ENCODE peak calls at places on chromosomes 1 and 21, in five cellular contexts. N is fibroblast of mammary gland, D is breast epithelium, S is psoas muscle, F is Peyer's patch. V is an unnamed sample.

GRCh38 chr1:113542221-113542701 is 151.9 kb downstream of the MAGI3 start:
- DNase-seq in N (peak), D (no peak), S (no peak), F (no peak), V (no peak)

GRCh38 chr21:35323947-35324346 is 274.8 kb upstream of the RUNX1 start:
- DNase-seq in N (peak), D (no peak), S (no peak), F (no peak), V (peak)

GRCh38 chr1:56375184-56375837 is 204.1 kb downstream of the PLPP3 start:
- DNase-seq in N (peak), D (no peak), S (no peak), F (no peak), V (no peak)

GRCh38 chr1:221203224-221204054 is 324.2 kb downstream of the HLX start:
- DNase-seq in N (peak), D (peak), S (peak), F (peak), V (peak)

GRCh38 chr1:23908453-23909341 is 4.5 kb downstream of the CNR2 start:
- DNase-seq in N (no peak), D (no peak), S (no peak), F (peak), V (no peak)

GRCh38 chr1:61352845-61353435 is 270.6 kb downstream of the NFIA start:
- DNase-seq in N (no peak), D (no peak), S (no peak), F (no peak), V (no peak)

GRCh38 chr21:25956993-25957714 is 213.4 kb downstream of the APP start:
- DNase-seq in N (peak), D (no peak), S (no peak), F (no peak), V (no peak)

GRCh38 chr1:149915429-149916192 is 2.0 kb downstream of the SV2A start:
- DNase-seq in N (no peak), D (no peak), S (no peak), F (no peak), V (no peak)

GRCh38 chr1:78728359-78728758 is 78.7 kb downstream of the IFI44 start:
- DNase-seq in N (no peak), D (no peak), S (no peak), F (no peak), V (no peak)

GRCh38 chr1:238205045-238205662 is 314.4 kb upstream of the ZP4 start:
- DNase-seq in N (no peak), D (no peak), S (no peak), F (no peak), V (no peak)

GRCh38 chr21:45420623-45421041 is 15.7 kb downstream of the COL18A1 start:
- DNase-seq in N (no peak), D (no peak), S (peak), F (no peak), V (no peak)

GRCh38 chr1:7013833-7014639 is 228.8 kb downstream of the CAMTA1 start:
- DNase-seq in N (no peak), D (no peak), S (peak), F (no peak), V (no peak)

GRCh38 chr1:10900265-10900651 is 103.8 kb upstream of the CASZ1 start:
- DNase-seq in N (no peak), D (peak), S (peak), F (no peak), V (no peak)

GRCh38 chr1:111199329-111199728 is 1.1 kb downstream of the DENND2D start:
- DNase-seq in N (no peak), D (no peak), S (no peak), F (no peak), V (no peak)

GRCh38 chr1:150621497-150622113 is 7.8 kb downstream of the ENSA start:
- DNase-seq in N (peak), D (no peak), S (peak), F (peak), V (peak)

GRCh38 chr1:214037468-214037867 is 49.7 kb downstream of the PROX1 start:
- DNase-seq in N (no peak), D (no peak), S (no peak), F (no peak), V (no peak)

GRCh38 chr1:152683846-152684245 is 2.1 kb upstream of the LCE2B start:
- DNase-seq in N (peak), D (no peak), S (no peak), F (no peak), V (no peak)

GRCh38 chr1:42153598-42153995 is 387 bp downstream of the GUCA2B start:
- DNase-seq in N (no peak), D (no peak), S (no peak), F (no peak), V (no peak)

GRCh38 chr1:231420299-231420958 is 1.7 kb downstream of the EGLN1 start:
- DNase-seq in N (peak), D (no peak), S (no peak), F (no peak), V (no peak)

GRCh38 chr1:160519542-160520435 is 3.3 kb downstream of the SLAMF6 start:
- DNase-seq in N (no peak), D (no peak), S (no peak), F (peak), V (no peak)
- TF ChIP-seq CTCF in N (no peak), D (no peak), S (no peak), F (peak), V (no peak)

GRCh38 chr1:190453550-190453949 is 24.1 kb downstream of the BRINP3 start:
- DNase-seq in N (no peak), D (no peak), S (no peak), F (no peak), V (no peak)
- TF ChIP-seq CTCF in N (no peak), D (no peak), S (no peak), F (peak), V (no peak)

GRCh38 chr21:39021475-39021832 is 161.8 kb downstream of the PSMG1 start:
- DNase-seq in N (no peak), D (no peak), S (no peak), F (no peak), V (no peak)

GRCh38 chr21:39025198-39025597 is 158.1 kb downstream of the PSMG1 start:
- DNase-seq in N (no peak), D (no peak), S (no peak), F (no peak), V (no peak)

GRCh38 chr21:39024538-39024937 is 158.7 kb downstream of the PSMG1 start:
- DNase-seq in N (no peak), D (no peak), S (no peak), F (no peak), V (no peak)

GRCh38 chr21:39022035-39022900 is 161.0 kb downstream of the PSMG1 start:
- DNase-seq in N (no peak), D (no peak), S (no peak), F (no peak), V (peak)

DNA sequence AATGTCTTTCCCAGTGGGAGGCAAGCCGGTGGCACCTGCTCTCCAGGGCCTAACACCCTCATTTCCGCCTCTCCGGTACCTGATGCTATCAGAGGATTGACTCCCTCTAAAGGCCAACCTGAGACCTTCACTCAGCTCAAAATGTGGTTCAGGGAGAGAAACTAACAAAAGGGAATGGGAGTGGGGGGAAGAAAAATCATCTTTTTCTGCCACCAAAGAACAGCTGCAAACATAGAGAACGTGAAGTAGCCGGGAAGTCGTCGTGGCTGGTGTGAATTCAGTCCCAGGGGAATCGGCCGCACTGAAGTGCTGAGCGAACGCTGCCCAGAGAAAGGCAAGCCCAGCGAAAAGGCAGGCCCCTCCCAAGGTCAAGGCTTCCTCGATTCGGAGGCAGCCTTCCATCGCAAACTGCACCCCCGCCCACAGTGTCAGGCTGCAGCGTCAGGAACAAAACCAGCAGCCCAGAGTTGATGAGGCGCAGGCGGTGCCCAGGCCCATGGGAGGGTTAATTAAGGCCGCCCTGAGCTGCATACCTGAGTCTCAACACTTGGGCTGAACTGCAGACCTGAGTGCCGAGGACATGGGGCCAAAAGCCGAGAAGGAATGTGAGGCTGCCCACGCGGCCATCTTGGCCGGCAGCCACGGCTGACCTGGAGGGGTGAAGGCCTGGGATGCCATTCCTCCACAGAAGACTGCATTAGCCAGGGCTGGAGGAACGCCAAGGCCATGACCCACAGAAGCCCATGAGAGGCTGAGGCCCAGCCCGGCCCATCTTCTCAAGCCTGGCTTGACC is 160.2 kb downstream of the PSMG1 start:
- DNase-seq in N (peak), D (no peak), S (peak), F (no peak), V (peak)
- TF ChIP-seq CTCF in N (peak), D (no peak), S (peak), F (peak), V (no peak)

DNA sequence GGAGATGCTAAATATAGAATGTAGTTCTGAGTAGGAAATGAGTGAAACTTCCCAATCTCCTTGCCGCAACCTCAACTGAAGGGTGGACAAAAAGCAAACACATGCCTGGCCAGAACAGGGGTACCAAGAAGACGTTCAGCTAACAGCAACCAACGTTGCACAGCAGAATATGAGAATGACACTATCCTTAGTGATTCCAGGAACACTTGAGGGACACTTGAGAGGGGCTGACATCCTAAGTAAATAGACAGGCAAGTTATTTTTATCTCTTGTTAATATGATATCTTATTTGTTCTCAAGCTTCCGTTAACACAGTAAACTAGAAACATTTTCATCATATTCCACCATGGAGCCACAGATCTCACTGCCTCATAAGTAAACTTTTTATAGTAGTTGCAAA is 908 bp downstream of the KRTAP19-1 start:
- DNase-seq in N (no peak), D (no peak), S (no peak), F (no peak), V (no peak)
- TF ChIP-seq CTCF in N (no peak), D (no peak), S (no peak), F (no peak), V (no peak)

GRCh38 chr1:24932284-24932683 is 2.2 kb upstream of the RUNX3 start:
- DNase-seq in N (peak), D (no peak), S (no peak), F (peak), V (no peak)
- TF ChIP-seq CTCF in N (no peak), D (peak), S (peak), F (peak), V (no peak)

GRCh38 chr1:155083865-155084721 is 5.5 kb downstream of the EFNA3 start:
- DNase-seq in N (peak), D (peak), S (no peak), F (peak), V (peak)
- TF ChIP-seq CTCF in N (peak), D (no peak), S (no peak), F (peak), V (no peak)

DNA sequence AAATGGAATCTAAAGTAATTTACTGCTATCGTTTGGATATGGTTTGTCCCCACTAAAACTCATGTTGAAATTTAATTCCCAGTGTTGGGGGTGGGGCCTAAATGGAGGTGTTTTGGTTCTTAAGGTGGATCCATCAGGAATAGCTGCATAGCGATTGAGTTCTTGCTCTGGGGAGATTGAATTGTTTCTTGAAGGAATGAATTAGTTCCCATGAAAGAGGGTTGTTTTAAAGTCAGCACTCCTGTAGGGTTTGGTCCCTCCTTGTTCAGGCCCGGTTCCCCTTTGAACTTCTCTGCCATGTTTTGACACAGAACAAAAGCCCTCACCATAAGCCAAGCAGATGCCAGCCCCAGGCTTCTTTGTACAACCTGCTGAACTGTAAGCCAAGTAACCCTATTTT is 170.9 kb downstream of the COL11A1 start:
- DNase-seq in N (no peak), D (no peak), S (no peak), F (no peak), V (no peak)
- TF ChIP-seq CTCF in N (no peak), D (no peak), S (no peak), F (no peak), V (no peak)

GRCh38 chr1:65254320-65255087 is 54.8 kb upstream of the DNAJC6 start:
- DNase-seq in N (peak), D (peak), S (peak), F (peak), V (peak)
- TF ChIP-seq CTCF in N (no peak), D (no peak), S (peak), F (no peak), V (no peak)

V was measured in ovary.